ENCODE peak calls at places on chromosome 21, in ten cellular contexts. One of them, this sample, is unnamed.

GRCh38 chr21:29669416-29669815 is 270.4 kb downstream of the GRIK1 start:
- DNase-seq in endodermal cell: no peak
- DNase-seq in fibroblast of pulmonary artery: no peak
- DNase-seq in HCT116: no peak
- DNase-seq in mucosa of descending colon: no peak
- DNase-seq in GM12865: peak; percentile 53
- DNase-seq in heart left ventricle: no peak
- DNase-seq in astrocyte of the cerebellum: no peak
- DNase-seq in fibroblast of mammary gland: no peak
- DNase-seq in transverse colon: no peak
- DNase-seq in this sample: no peak

GRCh38 chr21:25507522-25507921 is 99.8 kb downstream of the MRPL39 start:
- DNase-seq in HCT116: no peak
- DNase-seq in heart left ventricle: no peak
- DNase-seq in transverse colon: no peak
- DNase-seq in astrocyte of the cerebellum: no peak
- DNase-seq in fibroblast of mammary gland: peak; percentile 48
- DNase-seq in fibroblast of pulmonary artery: no peak
- DNase-seq in mucosa of descending colon: no peak
- DNase-seq in GM12865: peak; percentile 74
- DNase-seq in endodermal cell: no peak
- DNase-seq in this sample: no peak

GRCh38 chr21:24995206-24995605 is 612.1 kb downstream of the MRPL39 start:
- DNase-seq in transverse colon: no peak
- DNase-seq in heart left ventricle: no peak
- DNase-seq in GM12865: no peak
- DNase-seq in astrocyte of the cerebellum: no peak
- DNase-seq in endodermal cell: peak; percentile 41
- DNase-seq in fibroblast of pulmonary artery: no peak
- DNase-seq in fibroblast of mammary gland: no peak
- DNase-seq in mucosa of descending colon: no peak
- DNase-seq in HCT116: no peak
- DNase-seq in this sample: no peak

GRCh38 chr21:41611966-41612606 is 104.1 kb upstream of the TMPRSS2 start:
- DNase-seq in astrocyte of the cerebellum: no peak
- DNase-seq in transverse colon: peak; percentile 77
- DNase-seq in GM12865: peak; percentile 32
- DNase-seq in mucosa of descending colon: peak; percentile 85
- DNase-seq in fibroblast of pulmonary artery: peak; percentile 29
- DNase-seq in fibroblast of mammary gland: peak; percentile 47
- DNase-seq in HCT116: peak; percentile 50
- DNase-seq in endodermal cell: peak; percentile 87
- DNase-seq in heart left ventricle: no peak
- DNase-seq in this sample: peak; percentile 48

GRCh38 chr21:41431788-41432548 is 5.9 kb downstream of the MX1 start:
- DNase-seq in endodermal cell: no peak
- DNase-seq in fibroblast of mammary gland: no peak
- DNase-seq in HCT116: no peak
- DNase-seq in heart left ventricle: no peak
- DNase-seq in mucosa of descending colon: peak; percentile 35
- DNase-seq in GM12865: peak; percentile 73
- DNase-seq in astrocyte of the cerebellum: no peak
- DNase-seq in fibroblast of pulmonary artery: no peak
- DNase-seq in transverse colon: peak; percentile 61
- DNase-seq in this sample: no peak

GRCh38 chr21:39176312-39176711 is 6.9 kb downstream of the PSMG1 start:
- DNase-seq in fibroblast of pulmonary artery: no peak
- DNase-seq in fibroblast of mammary gland: peak; percentile 44
- DNase-seq in transverse colon: no peak
- DNase-seq in heart left ventricle: no peak
- DNase-seq in GM12865: no peak
- DNase-seq in HCT116: no peak
- DNase-seq in mucosa of descending colon: no peak
- DNase-seq in endodermal cell: no peak
- DNase-seq in astrocyte of the cerebellum: no peak
- DNase-seq in this sample: no peak

GRCh38 chr21:41166947-41167346 is 1.0 kb upstream of the BACE2 start:
- DNase-seq in GM12865: no peak
- DNase-seq in fibroblast of pulmonary artery: no peak
- DNase-seq in mucosa of descending colon: peak; percentile 33
- DNase-seq in fibroblast of mammary gland: no peak
- DNase-seq in heart left ventricle: no peak
- DNase-seq in HCT116: no peak
- DNase-seq in endodermal cell: no peak
- DNase-seq in astrocyte of the cerebellum: no peak
- DNase-seq in transverse colon: no peak
- DNase-seq in this sample: peak; percentile 15

GRCh38 chr21:27246741-27247140 is 279.9 kb upstream of the ADAMTS5 start:
- DNase-seq in heart left ventricle: no peak
- DNase-seq in astrocyte of the cerebellum: no peak
- DNase-seq in HCT116: no peak
- DNase-seq in mucosa of descending colon: no peak
- DNase-seq in fibroblast of pulmonary artery: peak; percentile 53
- DNase-seq in endodermal cell: no peak
- DNase-seq in fibroblast of mammary gland: peak; percentile 88
- DNase-seq in transverse colon: no peak
- DNase-seq in GM12865: no peak
- DNase-seq in this sample: peak; percentile 68

GRCh38 chr21:39397651-39398385 is 47.8 kb downstream of the LCA5L start:
- DNase-seq in fibroblast of pulmonary artery: no peak
- DNase-seq in fibroblast of mammary gland: no peak
- DNase-seq in HCT116: no peak
- DNase-seq in transverse colon: no peak
- DNase-seq in astrocyte of the cerebellum: no peak
- DNase-seq in mucosa of descending colon: no peak
- DNase-seq in heart left ventricle: no peak
- DNase-seq in GM12865: no peak
- DNase-seq in endodermal cell: no peak
- DNase-seq in this sample: no peak

GRCh38 chr21:18545908-18546307 is 142.3 kb upstream of the TMPRSS15 start:
- DNase-seq in heart left ventricle: no peak
- DNase-seq in astrocyte of the cerebellum: peak; percentile 71
- DNase-seq in mucosa of descending colon: no peak
- DNase-seq in HCT116: no peak
- DNase-seq in transverse colon: no peak
- DNase-seq in GM12865: no peak
- DNase-seq in fibroblast of mammary gland: peak; percentile 0
- DNase-seq in endodermal cell: no peak
- DNase-seq in fibroblast of pulmonary artery: peak; percentile 10
- DNase-seq in this sample: peak; percentile 0

GRCh38 chr21:18550361-18550760 is 146.8 kb upstream of the TMPRSS15 start:
- DNase-seq in mucosa of descending colon: no peak
- DNase-seq in endodermal cell: no peak
- DNase-seq in fibroblast of pulmonary artery: no peak
- DNase-seq in HCT116: no peak
- DNase-seq in astrocyte of the cerebellum: no peak
- DNase-seq in fibroblast of mammary gland: no peak
- DNase-seq in transverse colon: no peak
- DNase-seq in heart left ventricle: no peak
- DNase-seq in GM12865: no peak
- DNase-seq in this sample: no peak

GRCh38 chr21:18547347-18547746 is 143.8 kb upstream of the TMPRSS15 start:
- DNase-seq in fibroblast of pulmonary artery: no peak
- DNase-seq in mucosa of descending colon: no peak
- DNase-seq in GM12865: no peak
- DNase-seq in heart left ventricle: no peak
- DNase-seq in fibroblast of mammary gland: no peak
- DNase-seq in transverse colon: no peak
- DNase-seq in HCT116: no peak
- DNase-seq in astrocyte of the cerebellum: no peak
- DNase-seq in endodermal cell: no peak
- DNase-seq in this sample: no peak

GRCh38 chr21:18548249-18548648 is 144.7 kb upstream of the TMPRSS15 start:
- DNase-seq in transverse colon: no peak
- DNase-seq in GM12865: no peak
- DNase-seq in fibroblast of mammary gland: no peak
- DNase-seq in endodermal cell: no peak
- DNase-seq in mucosa of descending colon: no peak
- DNase-seq in fibroblast of pulmonary artery: no peak
- DNase-seq in astrocyte of the cerebellum: no peak
- DNase-seq in heart left ventricle: no peak
- DNase-seq in HCT116: no peak
- DNase-seq in this sample: no peak

DNA sequence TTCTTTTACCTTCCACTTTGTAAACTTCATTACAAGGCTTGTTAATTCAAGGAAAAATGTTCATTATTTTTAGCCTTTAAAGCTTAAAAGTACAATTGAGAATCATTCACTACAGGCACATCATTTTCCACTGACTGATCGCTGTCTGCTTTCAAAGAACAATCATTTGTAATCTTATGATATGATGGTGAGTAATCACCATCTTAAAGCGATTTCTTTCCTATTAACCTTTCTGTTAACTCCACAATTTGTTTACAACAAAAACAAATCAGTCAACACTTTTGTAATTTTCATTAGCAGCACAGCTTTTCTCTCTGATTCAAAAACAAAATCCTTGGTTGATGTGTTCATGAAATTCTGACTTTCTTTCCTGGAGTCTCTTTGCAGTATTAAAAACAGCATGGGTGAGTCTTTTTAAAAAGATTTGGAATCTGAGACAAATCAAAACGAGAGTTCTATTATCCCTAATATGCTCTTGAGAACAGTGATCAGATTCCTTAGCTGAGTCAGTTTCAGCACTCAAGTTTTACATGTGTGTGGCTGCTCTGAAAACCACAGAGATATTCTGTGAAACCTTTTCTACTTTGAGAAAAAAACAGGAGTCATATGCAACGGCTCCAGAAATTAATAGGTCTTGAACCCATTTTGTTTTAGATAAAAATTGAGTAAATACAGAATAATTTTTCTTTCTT is 145.8 kb upstream of the TMPRSS15 start:
- DNase-seq in fibroblast of pulmonary artery: no peak
- DNase-seq in endodermal cell: no peak
- DNase-seq in mucosa of descending colon: no peak
- DNase-seq in astrocyte of the cerebellum: peak; percentile 51
- DNase-seq in fibroblast of mammary gland: no peak
- DNase-seq in transverse colon: no peak
- DNase-seq in heart left ventricle: no peak
- DNase-seq in GM12865: no peak
- DNase-seq in HCT116: no peak
- DNase-seq in this sample: no peak
- TF ChIP-seq CTCF in fibroblast of pulmonary artery: no peak
- TF ChIP-seq CTCF in endodermal cell: no peak
- TF ChIP-seq CTCF in mucosa of descending colon: no peak
- TF ChIP-seq CTCF in astrocyte of the cerebellum: no peak
- TF ChIP-seq CTCF in fibroblast of mammary gland: no peak
- TF ChIP-seq CTCF in transverse colon: no peak
- TF ChIP-seq CTCF in heart left ventricle: no peak
- TF ChIP-seq CTCF in GM12865: no peak
- TF ChIP-seq CTCF in HCT116: no peak
- TF ChIP-seq CTCF in this sample: no peak

GRCh38 chr21:33855190-33855589 is 60.4 kb downstream of the ATP5PO start:
- DNase-seq in mucosa of descending colon: no peak
- DNase-seq in HCT116: no peak
- DNase-seq in GM12865: peak; percentile 35
- DNase-seq in transverse colon: no peak
- DNase-seq in fibroblast of pulmonary artery: no peak
- DNase-seq in fibroblast of mammary gland: no peak
- DNase-seq in astrocyte of the cerebellum: no peak
- DNase-seq in endodermal cell: peak; percentile 78
- DNase-seq in heart left ventricle: no peak
- DNase-seq in this sample: no peak
- H3K4me3 ChIP-seq in mucosa of descending colon: no peak overlapping the region
- H3K4me3 ChIP-seq in HCT116: no peak overlapping the region
- H3K4me3 ChIP-seq in GM12865: no peak overlapping the region
- H3K4me3 ChIP-seq in transverse colon: no peak overlapping the region
- H3K4me3 ChIP-seq in fibroblast of pulmonary artery: no peak overlapping the region
- H3K4me3 ChIP-seq in fibroblast of mammary gland: no peak overlapping the region
- H3K4me3 ChIP-seq in astrocyte of the cerebellum: no peak overlapping the region
- H3K4me3 ChIP-seq in endodermal cell: no peak overlapping the region
- H3K4me3 ChIP-seq in heart left ventricle: no peak overlapping the region
- H3K4me3 ChIP-seq in this sample: no peak overlapping the region

DNA sequence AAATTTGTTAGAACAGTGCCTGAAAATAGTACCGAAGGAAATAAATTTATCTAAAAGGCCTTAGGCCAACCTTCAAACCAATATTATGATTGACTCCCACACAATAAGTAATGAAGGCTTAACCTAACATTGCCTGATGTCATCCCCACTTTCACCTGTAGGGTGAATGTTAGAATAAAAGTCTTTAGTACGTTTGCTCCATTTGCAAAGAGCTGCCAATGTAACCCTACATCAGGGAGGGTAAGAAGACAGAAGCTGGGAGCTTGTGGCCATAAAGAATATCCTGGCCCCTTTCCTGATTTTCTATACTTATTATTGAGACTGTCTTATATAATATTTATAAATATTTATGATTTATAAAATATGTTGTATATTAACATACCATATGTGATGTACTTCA is 661.8 kb upstream of the CXADR start:
- DNase-seq in endodermal cell: no peak
- DNase-seq in fibroblast of mammary gland: no peak
- DNase-seq in heart left ventricle: no peak
- DNase-seq in HCT116: no peak
- DNase-seq in mucosa of descending colon: no peak
- DNase-seq in astrocyte of the cerebellum: no peak
- DNase-seq in transverse colon: no peak
- DNase-seq in fibroblast of pulmonary artery: no peak
- DNase-seq in GM12865: no peak
- DNase-seq in this sample: no peak
- TF ChIP-seq CTCF in endodermal cell: peak; percentile 67
- TF ChIP-seq CTCF in fibroblast of mammary gland: no peak
- TF ChIP-seq CTCF in heart left ventricle: no peak
- TF ChIP-seq CTCF in HCT116: no peak
- TF ChIP-seq CTCF in mucosa of descending colon: no peak
- TF ChIP-seq CTCF in astrocyte of the cerebellum: no peak
- TF ChIP-seq CTCF in transverse colon: no peak
- TF ChIP-seq CTCF in fibroblast of pulmonary artery: no peak
- TF ChIP-seq CTCF in GM12865: no peak
- TF ChIP-seq CTCF in this sample: peak; percentile 26

GRCh38 chr21:42923553-42924432 is 1.6 kb downstream of the ERVH48-1 start:
- DNase-seq in transverse colon: peak; percentile 80
- DNase-seq in mucosa of descending colon: peak; percentile 90
- DNase-seq in fibroblast of pulmonary artery: peak; percentile 90
- DNase-seq in astrocyte of the cerebellum: peak; percentile 79
- DNase-seq in fibroblast of mammary gland: peak; percentile 86
- DNase-seq in GM12865: peak; percentile 92
- DNase-seq in endodermal cell: peak; percentile 95
- DNase-seq in HCT116: peak; percentile 83
- DNase-seq in heart left ventricle: peak; percentile 68
- DNase-seq in this sample: peak; percentile 91

GRCh38 chr21:42921912-42922311 is 3.5 kb downstream of the ERVH48-1 start:
- DNase-seq in heart left ventricle: peak; percentile 7
- DNase-seq in fibroblast of pulmonary artery: no peak
- DNase-seq in fibroblast of mammary gland: no peak
- DNase-seq in astrocyte of the cerebellum: no peak
- DNase-seq in mucosa of descending colon: no peak
- DNase-seq in endodermal cell: no peak
- DNase-seq in transverse colon: no peak
- DNase-seq in HCT116: no peak
- DNase-seq in GM12865: no peak
- DNase-seq in this sample: no peak

GRCh38 chr21:42922918-42923317 is 2.5 kb downstream of the ERVH48-1 start:
- DNase-seq in mucosa of descending colon: no peak
- DNase-seq in HCT116: no peak
- DNase-seq in endodermal cell: no peak
- DNase-seq in heart left ventricle: peak; percentile 19
- DNase-seq in transverse colon: no peak
- DNase-seq in GM12865: no peak
- DNase-seq in fibroblast of mammary gland: no peak
- DNase-seq in astrocyte of the cerebellum: no peak
- DNase-seq in fibroblast of pulmonary artery: no peak
- DNase-seq in this sample: no peak

GRCh38 chr21:42925114-42925907 is at the start of gene ERVH48-1:
- DNase-seq in mucosa of descending colon: no peak
- DNase-seq in astrocyte of the cerebellum: no peak
- DNase-seq in HCT116: no peak
- DNase-seq in GM12865: no peak
- DNase-seq in fibroblast of mammary gland: no peak
- DNase-seq in fibroblast of pulmonary artery: peak; percentile 9
- DNase-seq in transverse colon: no peak
- DNase-seq in heart left ventricle: no peak
- DNase-seq in endodermal cell: peak; percentile 89
- DNase-seq in this sample: no peak

GRCh38 chr21:42924433-42924751 is 1.0 kb downstream of the ERVH48-1 start:
- DNase-seq in heart left ventricle: peak; percentile 6
- DNase-seq in fibroblast of mammary gland: no peak
- DNase-seq in HCT116: no peak
- DNase-seq in transverse colon: no peak
- DNase-seq in mucosa of descending colon: no peak
- DNase-seq in astrocyte of the cerebellum: no peak
- DNase-seq in GM12865: no peak
- DNase-seq in endodermal cell: no peak
- DNase-seq in fibroblast of pulmonary artery: no peak
- DNase-seq in this sample: no peak
- H3K4me3 ChIP-seq in heart left ventricle: no peak overlapping the region
- H3K4me3 ChIP-seq in fibroblast of mammary gland: no peak overlapping the region
- H3K4me3 ChIP-seq in HCT116: no peak overlapping the region
- H3K4me3 ChIP-seq in transverse colon: no peak overlapping the region
- H3K4me3 ChIP-seq in mucosa of descending colon: no peak overlapping the region
- H3K4me3 ChIP-seq in astrocyte of the cerebellum: no peak overlapping the region
- H3K4me3 ChIP-seq in GM12865: no peak overlapping the region
- H3K4me3 ChIP-seq in endodermal cell: peak overlapping the region; percentile 76
- H3K4me3 ChIP-seq in fibroblast of pulmonary artery: no peak overlapping the region
- H3K4me3 ChIP-seq in this sample: no peak overlapping the region

This sample was measured in fibroblast of the aortic adventitia.